ENCODE peak calls at places on chromosomes 7 and 10, in nine cellular contexts. R, G, S, N, B, J, L, A and E are unnamed samples.
A peak's percentile ranks its signal among the peaks of the same experiment; 100 is the strongest.

GRCh38 chr10:87700031-87700796 is 40.5 kb downstream of the PAPSS2 start:
- DNase-seq in R (no peak), G (no peak), S (peak; percentile 52), N (no peak), B (peak; percentile 74), J (no peak), L (peak; percentile 86), A (no peak), E (no peak)

GRCh38 chr10:88243847-88244730 is 339.0 kb downstream of the RNLS start:
- DNase-seq in R (peak; percentile 84), G (peak; percentile 51), S (no peak), N (no peak), B (peak; percentile 87), J (peak; percentile 76), L (no peak), A (no peak), E (no peak)

GRCh38 chr10:121899727-121900126 is 28.1 kb downstream of the ATE1 start:
- DNase-seq in R (no peak), G (no peak), S (no peak), N (no peak), B (no peak), J (no peak), L (no peak), A (no peak), E (no peak)

GRCh38 chr10:71623098-71623985 is 96.2 kb downstream of the C10orf105 start:
- DNase-seq in R (no peak), G (peak; percentile 37), S (no peak), N (peak; percentile 84), B (peak; percentile 24), J (no peak), L (peak; percentile 59), A (no peak), E (no peak)

GRCh38 chr7:41046221-41046761 is 656.6 kb downstream of the INHBA start:
- DNase-seq in R (no peak), G (no peak), S (no peak), N (no peak), B (peak; percentile 81), J (no peak), L (no peak), A (no peak), E (no peak)

GRCh38 chr10:122162566-122163181 is 108.4 kb upstream of the BTBD16 start:
- DNase-seq in R (peak; percentile 56), G (peak; percentile 65), S (no peak), N (no peak), B (no peak), J (peak; percentile 71), L (no peak), A (no peak), E (no peak)

GRCh38 chr7:129143724-129144094 is 798 bp upstream of the TSPAN33 start:
- DNase-seq in R (no peak), G (no peak), S (no peak), N (no peak), B (no peak), J (no peak), L (no peak), A (no peak), E (no peak)

GRCh38 chr10:114271014-114271778 is 32.1 kb downstream of the VWA2 start:
- DNase-seq in R (peak; percentile 58), G (no peak), S (peak; percentile 92), N (no peak), B (no peak), J (no peak), L (peak; percentile 41), A (no peak), E (no peak)

GRCh38 chr7:37097276-37097675 is 351.4 kb downstream of the ELMO1 start:
- DNase-seq in R (no peak), G (no peak), S (no peak), N (peak; percentile 5), B (no peak), J (no peak), L (no peak), A (no peak), E (no peak)

GRCh38 chr10:76352300-76352699 is 920.9 kb downstream of the LRMDA start:
- DNase-seq in R (no peak), G (no peak), S (peak; percentile 94), N (peak; percentile 5), B (peak; percentile 96), J (no peak), L (peak; percentile 94), A (no peak), E (no peak)

GRCh38 chr10:132862485-132863420 is 76.8 kb upstream of the NKX6-2 start:
- DNase-seq in R (peak; percentile 24), G (peak; percentile 74), S (no peak), N (no peak), B (no peak), J (no peak), L (no peak), A (peak; percentile 8), E (no peak)

GRCh38 chr10:89837173-89838001 is 136.0 kb downstream of the KIF20B start:
- DNase-seq in R (peak; percentile 29), G (peak; percentile 85), S (no peak), N (peak; percentile 13), B (peak; percentile 8), J (peak; percentile 45), L (peak; percentile 43), A (peak; percentile 15), E (peak; percentile 50)

GRCh38 chr7:99997545-99998137 is 17.8 kb upstream of the ZKSCAN1 start:
- DNase-seq in R (peak; percentile 79), G (peak; percentile 89), S (no peak), N (no peak), B (no peak), J (peak; percentile 82), L (peak; percentile 54), A (no peak), E (peak; percentile 76)

GRCh38 chr7:452791-453455 is 66.7 kb downstream of the PDGFA start:
- DNase-seq in R (no peak), G (peak; percentile 56), S (no peak), N (no peak), B (no peak), J (no peak), L (no peak), A (no peak), E (no peak)

GRCh38 chr10:70358446-70358845 is 24.0 kb downstream of the LRRC20 start:
- DNase-seq in R (no peak), G (no peak), S (no peak), N (no peak), B (no peak), J (no peak), L (no peak), A (no peak), E (no peak)

GRCh38 chr7:30976381-30976780 is 12.6 kb downstream of the GHRHR start:
- DNase-seq in R (peak; percentile 19), G (no peak), S (no peak), N (no peak), B (no peak), J (peak; percentile 15), L (no peak), A (no peak), E (no peak)

GRCh38 chr10:124744047-124744687 is at the start of gene FAM53B:
- DNase-seq in R (peak; percentile 87), G (peak; percentile 97), S (peak; percentile 63), N (peak; percentile 87), B (peak; percentile 72), J (peak; percentile 92), L (peak; percentile 95), A (peak; percentile 70), E (peak; percentile 79)

GRCh38 chr7:114819629-114820362 is 102.1 kb upstream of the MDFIC start:
- DNase-seq in R (no peak), G (no peak), S (peak; percentile 99), N (no peak), B (peak; percentile 98), J (no peak), L (peak; percentile 96), A (no peak), E (no peak)

GRCh38 chr10:24153016-24153415 is 55.9 kb upstream of the KIAA1217 start:
- DNase-seq in R (no peak), G (no peak), S (no peak), N (no peak), B (no peak), J (no peak), L (peak; percentile 7), A (no peak), E (no peak)

GRCh38 chr10:99784025-99784730 is 1.7 kb downstream of the ABCC2 start:
- DNase-seq in R (no peak), G (no peak), S (peak; percentile 25), N (peak; percentile 45), B (peak; percentile 90), J (no peak), L (peak; percentile 91), A (no peak), E (no peak)

GRCh38 chr10:99787782-99788181 is 5.3 kb downstream of the ABCC2 start:
- DNase-seq in R (no peak), G (no peak), S (no peak), N (no peak), B (no peak), J (no peak), L (no peak), A (no peak), E (no peak)

GRCh38 chr10:99784731-99785441 is 2.4 kb downstream of the ABCC2 start:
- DNase-seq in R (no peak), G (no peak), S (no peak), N (peak; percentile 37), B (peak; percentile 36), J (no peak), L (peak; percentile 38), A (no peak), E (no peak)

GRCh38 chr10:99787303-99787702 is 4.9 kb downstream of the ABCC2 start:
- DNase-seq in R (no peak), G (no peak), S (no peak), N (no peak), B (no peak), J (no peak), L (no peak), A (no peak), E (no peak)

GRCh38 chr10:99785646-99786045 is 3.2 kb downstream of the ABCC2 start:
- DNase-seq in R (no peak), G (no peak), S (peak; percentile 65), N (no peak), B (no peak), J (no peak), L (no peak), A (no peak), E (no peak)
- H3K4me1 ChIP-seq in R (no peaks in the 10 kb centered on the region), G (no peaks in the 10 kb centered on the region), S (peaks cover 63% of the 10 kb centered on the region), N (peaks cover 12% of the 10 kb centered on the region), B (peaks cover 18% of the 10 kb centered on the region), J (peaks cover 27% of the 10 kb centered on the region), L (peaks cover 57% of the 10 kb centered on the region), A (no peaks in the 10 kb centered on the region), E (no peaks in the 10 kb centered on the region)

GRCh38 chr10:77445562-77445961 is 192.0 kb downstream of the KCNMA1 start:
- DNase-seq in R (no peak), G (no peak), S (no peak), N (no peak), B (no peak), J (no peak), L (no peak), A (no peak), E (no peak)
- H3K27me3 ChIP-seq in R (no peaks in the 10 kb centered on the region), G (no peaks in the 10 kb centered on the region), S (no peaks in the 10 kb centered on the region), N (no peaks in the 10 kb centered on the region), B (no peaks in the 10 kb centered on the region), J (no peaks in the 10 kb centered on the region), L (no peaks in the 10 kb centered on the region), A (no peaks in the 10 kb centered on the region), E (no peaks in the 10 kb centered on the region)

GRCh38 chr10:29946614-29946952 is 112.8 kb downstream of the JCAD start:
- DNase-seq in R (no peak), G (no peak), S (no peak), N (no peak), B (no peak), J (no peak), L (no peak), A (no peak), E (no peak)
- H3K4me1 ChIP-seq in R (peaks cover 4% of the 10 kb centered on the region), G (peaks cover 17% of the 10 kb centered on the region), S (peaks cover 44% of the 10 kb centered on the region), N (no peaks in the 10 kb centered on the region), B (peaks cover 24% of the 10 kb centered on the region), J (peaks cover 35% of the 10 kb centered on the region), L (peaks cover 33% of the 10 kb centered on the region), A (no peaks in the 10 kb centered on the region), E (no peaks in the 10 kb centered on the region)

GRCh38 chr10:49389331-49389920 is 6.5 kb downstream of the DRGX start:
- DNase-seq in R (no peak), G (no peak), S (no peak), N (no peak), B (no peak), J (no peak), L (no peak), A (no peak), E (no peak)
- H3K27me3 ChIP-seq in R (no peaks in the 10 kb centered on the region), G (peaks cover 59% of the 10 kb centered on the region), S (peaks cover 25% of the 10 kb centered on the region), N (peaks cover 38% of the 10 kb centered on the region), B (peaks cover 32% of the 10 kb centered on the region), J (peaks cover 16% of the 10 kb centered on the region), L (peaks cover 45% of the 10 kb centered on the region), A (peaks cover 44% of the 10 kb centered on the region), E (peaks cover 9% of the 10 kb centered on the region)